ENCODE peak calls at places on chromosome 2, in five cellular contexts. A is fibroblast of lung, S is kidney, E is kidney epithelial cell, J is RWPE1. U is an unnamed sample.

GRCh38 chr2:96147593-96148201 is 2.5 kb upstream of the DUSP2 start:
- DNase-seq in A (no peak), S (peak), E (no peak), J (no peak), U (no peak)

GRCh38 chr2:3129867-3130266 is 247.8 kb downstream of the EIPR1 start:
- DNase-seq in A (no peak), S (no peak), E (no peak), J (no peak), U (no peak)

GRCh38 chr2:10495311-10495987 is 47.3 kb upstream of the ODC1 start:
- DNase-seq in A (no peak), S (peak), E (no peak), J (no peak), U (no peak)

GRCh38 chr2:173187911-173188788 is 112.5 kb downstream of the MAP3K20 start:
- DNase-seq in A (peak), S (no peak), E (no peak), J (no peak), U (no peak)

GRCh38 chr2:42238644-42239288 is 69.6 kb downstream of the EML4 start:
- DNase-seq in A (no peak), S (no peak), E (no peak), J (no peak), U (peak)

GRCh38 chr2:217074576-217075224 is 214.8 kb upstream of the TNP1 start:
- DNase-seq in A (peak), S (no peak), E (no peak), J (no peak), U (no peak)

GRCh38 chr2:7984693-7985353 is 697.0 kb upstream of the ID2 start:
- DNase-seq in A (no peak), S (no peak), E (no peak), J (no peak), U (no peak)

GRCh38 chr2:19648583-19648982 is 253.2 kb downstream of the TTC32 start:
- DNase-seq in A (peak), S (no peak), E (no peak), J (peak), U (peak)

GRCh38 chr2:111121028-111121872 is 536 bp downstream of the BCL2L11 start:
- DNase-seq in A (peak), S (peak), E (no peak), J (peak), U (peak)

GRCh38 chr2:229520582-229521221 is 193.7 kb downstream of the DNER start:
- DNase-seq in A (no peak), S (no peak), E (no peak), J (no peak), U (no peak)

GRCh38 chr2:224039770-224040088 is 643 bp upstream of the SERPINE2 start:
- DNase-seq in A (no peak), S (no peak), E (no peak), J (no peak), U (no peak)

GRCh38 chr2:207219716-207220414 is 54.1 kb upstream of the KLF7 start:
- DNase-seq in A (peak), S (no peak), E (no peak), J (peak), U (peak)

GRCh38 chr2:217667545-217667944 is 335.2 kb downstream of the TNS1 start:
- DNase-seq in A (no peak), S (no peak), E (no peak), J (no peak), U (no peak)

GRCh38 chr2:15912203-15912602 is 28.1 kb upstream of the MYCN start:
- DNase-seq in A (peak), S (peak), E (peak), J (peak), U (peak)

GRCh38 chr2:15916336-15916735 is 24.0 kb upstream of the MYCN start:
- DNase-seq in A (no peak), S (no peak), E (no peak), J (no peak), U (no peak)

GRCh38 chr2:15911686-15912085 is 28.7 kb upstream of the MYCN start:
- DNase-seq in A (no peak), S (no peak), E (no peak), J (no peak), U (no peak)

GRCh38 chr2:15913146-15913545 is 27.2 kb upstream of the MYCN start:
- DNase-seq in A (no peak), S (no peak), E (no peak), J (no peak), U (no peak)

DNA sequence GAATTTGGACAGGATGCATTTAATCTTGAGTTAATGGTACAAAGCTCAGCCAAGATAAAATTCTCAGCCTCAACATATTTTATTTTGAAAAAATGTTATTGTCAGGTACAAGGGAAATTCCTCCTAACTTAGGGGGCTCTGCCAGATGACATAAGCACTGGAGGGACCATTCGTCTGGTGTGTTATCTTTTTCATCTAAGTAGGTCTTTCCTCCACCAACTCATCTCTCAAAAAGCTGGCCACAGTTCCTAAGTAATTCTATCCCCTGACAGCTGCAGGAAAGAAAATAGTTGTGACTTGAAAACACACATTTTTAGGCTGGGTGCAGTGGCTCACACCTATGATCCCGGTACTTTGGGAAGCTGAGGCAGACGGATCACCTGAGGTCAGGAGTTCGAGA is 25.4 kb upstream of the MYCN start:
- DNase-seq in A (peak), S (no peak), E (no peak), J (no peak), U (no peak)
- TF ChIP-seq CTCF in A (no peak), S (no peak), E (no peak), J (no peak), U (no peak)

GRCh38 chr2:234257859-234258561 is 207.5 kb downstream of the SPP2 start:
- DNase-seq in A (peak), S (peak), E (peak), J (peak), U (peak)
- TF ChIP-seq CTCF in A (peak), S (peak), E (peak), J (peak), U (peak)

GRCh38 chr2:65017335-65017734 is 28.1 kb downstream of the SLC1A4 start:
- DNase-seq in A (no peak), S (no peak), E (no peak), J (no peak), U (no peak)
- TF ChIP-seq CTCF in A (no peak), S (no peak), E (peak), J (no peak), U (peak)

GRCh38 chr2:235301202-235302076 is 192.4 kb upstream of the AGAP1 start:
- DNase-seq in A (no peak), S (no peak), E (no peak), J (no peak), U (no peak)

GRCh38 chr2:235300368-235301201 is 193.3 kb upstream of the AGAP1 start:
- DNase-seq in A (peak), S (peak), E (peak), J (no peak), U (peak)

GRCh38 chr2:235302263-235302662 is 191.6 kb upstream of the AGAP1 start:
- DNase-seq in A (no peak), S (peak), E (no peak), J (no peak), U (no peak)

GRCh38 chr2:235305678-235306077 is 188.2 kb upstream of the AGAP1 start:
- DNase-seq in A (no peak), S (no peak), E (no peak), J (no peak), U (no peak)

GRCh38 chr2:235303499-235304291 is 190.1 kb upstream of the AGAP1 start:
- DNase-seq in A (no peak), S (no peak), E (no peak), J (no peak), U (no peak)
- TF ChIP-seq CTCF in A (no peak), S (no peak), E (peak), J (no peak), U (no peak)

GRCh38 chr2:46331099-46331766 is 34.0 kb downstream of the EPAS1 start:
- DNase-seq in A (peak), S (no peak), E (no peak), J (no peak), U (no peak)
- TF ChIP-seq CTCF in A (no peak), S (no peak), E (no peak), J (no peak), U (no peak)

GRCh38 chr2:130378206-130378897 is 22.5 kb downstream of the PTPN18 start:
- DNase-seq in A (no peak), S (no peak), E (no peak), J (no peak), U (no peak)

GRCh38 chr2:130374587-130375290 is 18.9 kb downstream of the PTPN18 start:
- DNase-seq in A (peak), S (peak), E (no peak), J (no peak), U (no peak)

GRCh38 chr2:130375291-130376266 is 19.7 kb downstream of the PTPN18 start:
- DNase-seq in A (no peak), S (peak), E (no peak), J (no peak), U (no peak)

GRCh38 chr2:130377491-130377890 is 21.6 kb downstream of the PTPN18 start:
- DNase-seq in A (no peak), S (peak), E (no peak), J (no peak), U (no peak)

DNA sequence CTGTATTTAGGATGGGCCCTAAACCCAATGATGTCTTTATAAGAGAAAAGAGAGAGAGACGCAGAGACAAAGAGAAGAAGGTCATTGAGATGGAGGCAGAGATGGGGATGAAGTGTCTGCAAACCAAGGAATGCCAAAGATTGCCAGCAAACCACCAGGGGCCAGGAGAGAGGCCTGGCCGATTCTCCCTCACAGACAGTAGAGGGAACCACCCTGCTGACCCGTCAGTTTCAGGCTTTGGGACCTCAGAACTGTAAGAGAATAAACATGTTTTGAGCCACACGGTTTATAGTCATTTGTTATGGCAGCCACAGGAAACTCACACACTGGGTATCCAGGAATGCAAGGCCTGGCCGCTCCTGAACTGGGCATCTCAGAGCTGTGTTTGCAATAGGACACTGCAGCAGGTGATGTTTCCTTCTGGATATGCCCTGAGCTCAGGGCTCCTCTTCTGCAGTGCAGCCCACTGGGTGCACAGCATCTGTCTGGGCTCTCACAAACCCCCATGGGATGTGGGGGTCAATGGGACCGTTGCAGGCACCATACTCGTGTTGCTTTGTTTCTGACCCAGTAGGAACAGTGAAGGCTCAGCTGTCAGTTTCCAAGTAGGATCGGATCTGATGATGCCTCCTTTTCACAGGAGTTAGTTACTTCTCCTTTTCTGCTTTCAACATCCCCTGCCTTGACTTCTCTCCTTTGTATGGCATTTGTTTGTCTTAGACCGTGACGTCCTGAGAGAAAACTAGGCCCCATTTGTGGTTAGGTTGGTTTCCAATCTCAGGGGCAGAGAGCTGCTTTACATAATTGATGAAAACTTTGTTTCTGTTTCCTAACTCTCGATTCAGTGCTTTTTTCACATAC is 20.8 kb downstream of the PTPN18 start:
- DNase-seq in A (no peak), S (peak), E (no peak), J (no peak), U (no peak)
- TF ChIP-seq CTCF in A (no peak), S (no peak), E (peak), J (no peak), U (no peak)

GRCh38 chr2:23401427-23402204 is 16.6 kb downstream of the KLHL29 start:
- DNase-seq in A (no peak), S (no peak), E (no peak), J (no peak), U (peak)

GRCh38 chr2:23402205-23402740 is 17.3 kb downstream of the KLHL29 start:
- DNase-seq in A (no peak), S (no peak), E (no peak), J (no peak), U (no peak)

GRCh38 chr2:23400703-23401102 is 15.7 kb downstream of the KLHL29 start:
- DNase-seq in A (no peak), S (no peak), E (no peak), J (no peak), U (no peak)

GRCh38 chr2:23399674-23400261 is 14.8 kb downstream of the KLHL29 start:
- DNase-seq in A (no peak), S (no peak), E (no peak), J (no peak), U (no peak)

DNA sequence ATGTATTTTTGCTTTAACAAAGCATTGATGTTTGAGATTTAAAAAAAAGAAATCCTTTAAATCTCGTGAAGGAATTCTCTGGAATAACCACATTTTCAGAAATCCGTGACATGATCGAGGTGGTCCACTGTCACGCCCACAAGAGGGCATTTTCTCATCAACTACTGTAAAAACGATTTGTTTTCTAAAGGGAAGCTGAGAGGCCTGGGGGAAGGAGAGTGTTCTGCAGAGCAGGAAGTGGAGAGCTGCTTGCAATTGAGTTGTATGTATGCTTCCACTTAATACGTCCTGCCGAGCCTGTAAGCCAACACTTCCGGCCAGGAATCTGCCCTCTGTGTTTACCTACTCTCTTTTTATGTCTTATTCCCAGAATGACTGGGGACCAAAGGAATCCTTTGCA is 19.4 kb downstream of the KLHL29 start:
- DNase-seq in A (peak), S (no peak), E (peak), J (peak), U (peak)
- TF ChIP-seq CTCF in A (peak), S (no peak), E (peak), J (peak), U (peak)

DNA sequence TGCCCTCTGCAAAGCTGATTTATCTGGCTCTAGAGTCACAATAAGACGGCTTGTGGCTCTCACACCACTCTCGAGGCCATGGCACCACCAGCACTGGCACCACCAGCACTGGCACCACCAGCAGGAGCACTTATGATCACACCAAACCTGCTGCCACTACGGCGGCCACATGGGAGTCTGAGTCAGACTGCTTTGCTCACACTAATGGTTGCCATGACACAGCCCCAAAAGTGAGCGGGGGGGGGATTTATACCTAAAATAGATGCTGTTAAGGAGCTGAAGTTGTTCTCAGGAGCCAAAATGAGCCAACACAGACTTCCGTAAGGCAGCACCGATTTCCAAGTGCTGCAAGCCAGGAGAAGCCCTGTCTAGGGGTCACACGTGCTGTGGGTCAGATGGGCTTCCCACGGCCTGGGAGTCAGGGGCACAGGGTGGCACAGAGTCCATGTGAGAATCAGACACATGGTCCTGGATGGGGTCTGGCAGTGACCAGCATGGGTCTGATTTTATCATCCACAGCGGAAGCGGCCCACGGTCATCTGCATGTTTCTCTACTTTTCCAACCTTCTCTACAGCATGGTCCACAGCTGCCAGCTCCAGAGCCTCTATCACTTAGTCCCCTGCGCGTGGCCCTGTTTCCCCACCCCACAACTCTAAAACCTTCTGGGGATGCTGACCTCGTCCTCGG is 16.7 kb downstream of the DNMT3A start:
- DNase-seq in A (peak), S (peak), E (no peak), J (no peak), U (no peak)
- TF ChIP-seq CTCF in A (no peak), S (no peak), E (no peak), J (no peak), U (no peak)

GRCh38 chr2:218865999-218866398 is 6.4 kb downstream of the WNT6 start:
- DNase-seq in A (no peak), S (no peak), E (no peak), J (no peak), U (no peak)
- TF ChIP-seq CTCF in A (no peak), S (no peak), E (no peak), J (no peak), U (no peak)

DNA sequence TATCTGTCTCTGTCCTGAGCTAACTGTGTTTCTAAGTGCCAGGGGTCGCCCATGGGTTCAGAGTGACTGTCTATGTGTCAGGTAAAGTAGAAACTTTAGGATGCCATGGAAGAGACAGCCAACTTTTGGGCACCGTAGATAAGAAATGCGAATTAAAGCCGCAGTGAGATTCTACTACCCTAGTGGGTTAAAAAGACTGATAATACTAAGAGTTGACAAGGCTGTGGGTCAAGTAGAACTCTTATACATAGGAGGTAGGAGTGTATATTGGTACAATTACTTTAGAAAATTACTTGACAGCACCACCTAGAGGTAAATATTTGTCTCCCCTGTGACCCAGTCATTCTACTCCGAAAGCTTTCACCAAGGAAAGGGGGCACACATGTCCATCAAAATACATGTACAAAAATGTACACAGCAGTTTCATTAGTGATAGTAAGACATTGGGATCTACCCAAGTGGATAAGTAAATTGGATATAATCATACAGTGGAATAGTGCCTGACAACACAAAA is 371.3 kb downstream of the SLC4A3 start:
- DNase-seq in A (no peak), S (no peak), E (no peak), J (no peak), U (no peak)
- TF ChIP-seq CTCF in A (no peak), S (no peak), E (peak), J (no peak), U (peak)